ENCODE peak calls at places on chromosomes 2 and 18, in four cellular contexts. Y is neural progenitor cell, W is mucosa of descending colon, V is astrocyte. S is an unnamed sample.

GRCh38 chr2:151826737-151827157 is 1.5 kb downstream of the ARL5A start:
- DNase-seq in Y (no peak), W (no peak), V (peak; percentile 23), S (no peak)

GRCh38 chr2:133092571-133092970 is 422.6 kb upstream of the LYPD1 start:
- DNase-seq in W (no peak), Y (no peak), V (peak; percentile 30), S (no peak)

GRCh38 chr2:96773922-96774321 is 13.2 kb downstream of the CNNM4 start:
- DNase-seq in Y (no peak), V (no peak), W (no peak), S (no peak)

GRCh38 chr2:26583381-26583911 is 57.7 kb downstream of the CIB4 start:
- DNase-seq in V (no peak), W (no peak), Y (no peak), S (no peak)

GRCh38 chr2:11726384-11726783 is 20.0 kb upstream of the LPIN1 start:
- DNase-seq in W (no peak), V (no peak), Y (no peak), S (no peak)

GRCh38 chr2:210859314-210859713 is 302.9 kb downstream of the CPS1 start:
- DNase-seq in Y (peak; percentile 29), W (no peak), V (no peak), S (no peak)

GRCh38 chr2:68385907-68386287 is 20.8 kb downstream of the PLEK start:
- DNase-seq in V (no peak), W (no peak), Y (no peak), S (no peak)

GRCh38 chr2:240224676-240225075 is 84.2 kb upstream of the OTOS start:
- DNase-seq in V (peak; percentile 87), W (no peak), Y (no peak), S (no peak)

GRCh38 chr18:56825312-56825711 is 174.2 kb downstream of the WDR7 start:
- DNase-seq in V (no peak), Y (no peak), W (no peak), S (no peak)

GRCh38 chr2:224029876-224030275 is 9.2 kb downstream of the SERPINE2 start:
- DNase-seq in W (no peak), V (no peak), Y (no peak), S (no peak)

GRCh38 chr2:23801396-23801795 is 125.5 kb downstream of the ATAD2B start:
- DNase-seq in V (peak; percentile 22), W (no peak), Y (no peak), S (no peak)

GRCh38 chr2:99404039-99404799 is 67.0 kb downstream of the EIF5B start:
- DNase-seq in W (no peak), V (no peak), Y (peak; percentile 2), S (no peak)

GRCh38 chr2:12428324-12428723 is 288.4 kb upstream of the TRIB2 start:
- DNase-seq in V (no peak), W (no peak), Y (peak; percentile 20), S (no peak)

GRCh38 chr2:186697536-186697935 is 3.7 kb downstream of the FAM171B start:
- DNase-seq in W (no peak), Y (no peak), V (no peak), S (no peak)

GRCh38 chr2:172179045-172179742 is 76.5 kb upstream of the DLX2 start:
- DNase-seq in V (peak; percentile 75), Y (no peak), W (peak; percentile 59), S (no peak)

GRCh38 chr2:238019962-238020361 is 40.8 kb upstream of the SCLY start:
- DNase-seq in W (no peak), Y (no peak), V (no peak), S (no peak)

GRCh38 chr2:67259581-67260347 is 137.4 kb upstream of the ETAA1 start:
- DNase-seq in W (peak; percentile 28), V (peak; percentile 97), Y (no peak), S (no peak)

GRCh38 chr2:229519655-229520054 is 194.7 kb downstream of the DNER start:
- DNase-seq in V (peak; percentile 18), Y (no peak), W (no peak), S (no peak)

GRCh38 chr18:35696307-35696706 is 114.8 kb downstream of the GALNT1 start:
- DNase-seq in Y (no peak), V (no peak), W (no peak), S (no peak)

GRCh38 chr18:11178951-11179549 is 29.7 kb upstream of the PIEZO2 start:
- DNase-seq in V (peak; percentile 88), W (no peak), Y (no peak), S (peak; percentile 69)

GRCh38 chr2:223238301-223238700 is 186.3 kb downstream of the KCNE4 start:
- DNase-seq in V (peak; percentile 27), Y (no peak), W (no peak), S (no peak)

GRCh38 chr2:119943058-119943457 is 69.8 kb upstream of the EPB41L5 start:
- DNase-seq in W (no peak), V (no peak), Y (no peak), S (no peak)

GRCh38 chr2:181430406-181431199 is 26.6 kb upstream of the ITGA4 start:
- DNase-seq in V (no peak), Y (no peak), W (no peak), S (no peak)
- TF ChIP-seq CTCF in V (peak; percentile 43), Y (peak; percentile 38), W (no peak), S (no peak)

DNA sequence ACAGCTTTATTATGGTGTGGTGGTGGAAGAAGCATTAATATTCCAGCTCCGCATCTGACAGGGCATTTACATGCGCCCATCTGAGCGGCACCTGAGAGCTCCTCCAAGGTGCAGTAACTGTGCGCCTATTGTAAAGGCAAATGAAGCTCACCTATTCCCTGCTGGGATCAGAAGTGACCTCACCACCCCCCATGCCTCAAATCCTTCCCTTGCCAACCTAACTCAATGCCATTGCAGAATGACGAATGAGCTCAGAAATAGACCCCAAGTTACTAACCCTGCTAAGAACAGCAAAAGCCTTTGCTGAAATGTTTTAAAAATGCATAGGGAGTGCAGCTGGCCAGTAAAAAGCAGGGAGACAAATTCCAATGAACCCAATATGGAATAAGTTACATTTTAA is 14.3 kb downstream of the BCL11A start:
- DNase-seq in W (no peak), V (no peak), Y (no peak), S (no peak)
- H3K4me3 ChIP-seq in W (no peak overlapping the region), V (no peak overlapping the region), Y (no peak overlapping the region), S (no peak overlapping the region)

DNA sequence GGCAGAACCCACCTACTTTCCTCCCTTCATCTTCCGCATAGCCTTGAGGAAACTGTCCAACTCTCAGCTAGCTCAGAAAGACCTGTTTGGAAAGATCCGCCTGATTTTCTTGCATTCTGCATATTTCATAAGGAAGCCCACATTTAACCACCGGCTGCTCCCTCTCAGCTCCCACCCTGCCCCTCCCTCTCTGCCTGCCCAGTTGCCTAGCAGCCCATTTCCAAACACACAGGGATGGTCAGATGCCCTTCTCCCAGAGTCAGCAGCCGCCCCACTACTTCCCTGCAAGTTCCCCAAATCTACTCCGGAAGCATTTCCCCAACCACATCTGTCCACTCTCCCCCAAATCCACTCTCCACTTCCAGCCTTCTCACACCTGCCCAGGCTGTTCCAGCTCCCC is 96.0 kb downstream of the TNS1 start:
- DNase-seq in Y (no peak), V (no peak), W (no peak), S (no peak)
- H3K4me1 ChIP-seq in Y (peaks cover 6% of the 10 kb centered on the region), V (peaks cover 45% of the 10 kb centered on the region), W (peaks cover 30% of the 10 kb centered on the region), S (peaks cover 80% of the 10 kb centered on the region)

GRCh38 chr2:49619804-49620203 is 465.5 kb upstream of the FSHR start:
- DNase-seq in V (no peak), W (no peak), Y (peak; percentile 16), S (no peak)

GRCh38 chr2:49621014-49621413 is 466.7 kb upstream of the FSHR start:
- DNase-seq in Y (peak; percentile 23), W (no peak), V (no peak), S (no peak)

GRCh38 chr2:49616800-49617199 is 462.5 kb upstream of the FSHR start:
- DNase-seq in W (no peak), Y (peak; percentile 61), V (peak; percentile 1), S (no peak)
- TF ChIP-seq CTCF in W (no peak), Y (peak; percentile 77), V (peak; percentile 27), S (peak; percentile 12)

S was measured in thoracic aorta.